ENCODE peak calls at places on chromosomes 6 and 20, in ten cellular contexts. T is AG04450, A is EL, D is fibroblast of the aortic adventitia, L is tibial artery, I is ELR, M is caudate nucleus, F is left cardiac atrium, Y is SK-N-SH, J is omental fat pad. R is an unnamed sample.

GRCh38 chr6:155041781-155042279 is 46.7 kb downstream of the TIAM2 start:
- DNase-seq in M (no peak), I (no peak), T (no peak), Y (no peak), D (peak; percentile 12), F (peak; percentile 35), L (no peak), A (no peak), J (no peak), R (no peak)

GRCh38 chr6:116200619-116201249 is 53.1 kb downstream of the TSPYL4 start:
- DNase-seq in L (no peak), M (no peak), A (no peak), F (no peak), J (no peak), T (peak; percentile 58), I (no peak), Y (no peak), D (no peak), R (no peak)

GRCh38 chr20:31560900-31561598 is 44.0 kb upstream of the ID1 start:
- DNase-seq in M (peak; percentile 16), D (peak; percentile 97), I (peak; percentile 99), A (peak; percentile 97), Y (no peak), T (peak; percentile 90), J (no peak), L (peak; percentile 50), F (no peak), R (no peak)

GRCh38 chr20:34536798-34537394 is 20.7 kb downstream of the DYNLRB1 start:
- DNase-seq in M (peak; percentile 73), A (no peak), F (peak; percentile 59), J (no peak), Y (peak; percentile 46), D (no peak), T (no peak), L (peak; percentile 37), I (peak; percentile 53), R (peak; percentile 52)

GRCh38 chr6:169975286-169975685 is 223.9 kb downstream of the ERMARD start:
- DNase-seq in M (no peak), A (no peak), F (no peak), T (no peak), Y (no peak), D (no peak), J (no peak), I (no peak), L (peak; percentile 16), R (no peak)

GRCh38 chr6:18265787-18266523 is 1.6 kb upstream of the DEK start:
- DNase-seq in L (no peak), M (no peak), J (no peak), F (peak; percentile 24), D (no peak), Y (no peak), T (no peak), I (no peak), A (no peak), R (no peak)

GRCh38 chr6:35724059-35724458 is 12.8 kb upstream of the ARMC12 start:
- DNase-seq in A (no peak), D (no peak), L (no peak), Y (no peak), J (no peak), F (no peak), I (no peak), T (no peak), M (no peak), R (no peak)

GRCh38 chr6:37137881-37138568 is 31.9 kb upstream of the PIM1 start:
- DNase-seq in I (peak; percentile 75), T (peak; percentile 45), D (peak; percentile 67), L (no peak), Y (no peak), J (no peak), F (no peak), M (no peak), A (no peak), R (no peak)

GRCh38 chr6:4904461-4904860 is 99.4 kb downstream of the RPP40 start:
- DNase-seq in J (no peak), Y (no peak), L (no peak), F (no peak), D (no peak), A (no peak), I (no peak), T (no peak), M (no peak), R (no peak)

GRCh38 chr6:12935637-12936036 is 219.1 kb downstream of the PHACTR1 start:
- DNase-seq in J (no peak), I (no peak), T (no peak), Y (no peak), L (no peak), D (no peak), M (no peak), F (no peak), A (no peak), R (no peak)

GRCh38 chr20:61414455-61414991 is 162.5 kb downstream of the CDH4 start:
- DNase-seq in T (no peak), Y (peak; percentile 70), M (peak; percentile 53), F (no peak), D (no peak), I (no peak), J (no peak), A (no peak), L (no peak), R (no peak)

GRCh38 chr20:56657879-56658278 is 28.8 kb downstream of the TFAP2C start:
- DNase-seq in A (no peak), D (no peak), L (no peak), M (no peak), F (no peak), J (no peak), Y (no peak), I (no peak), T (no peak), R (no peak)

GRCh38 chr6:45626087-45626891 is 248.6 kb upstream of the SUPT3H start:
- DNase-seq in L (no peak), A (peak; percentile 95), D (peak; percentile 96), T (peak; percentile 65), F (no peak), I (peak; percentile 66), Y (no peak), M (no peak), J (no peak), R (no peak)

R was measured in hypothalamus.